ENCODE peak calls at places on chromosomes 12 and 14, in eight cellular contexts. K is stomach, R is GM12892, Q is adrenal gland, J is A549, C is NB4, W is tibial nerve, B is suprapubic skin. S is an unnamed sample.

GRCh38 chr12:112126000-112126431 is 656 bp downstream of the TRAFD1 start:
- DNase-seq in Q (no peak), W (no peak), R (no peak), K (no peak), J (no peak), C (no peak), B (peak; percentile 57), S (no peak)

GRCh38 chr12:29552324-29552927 is 54.9 kb upstream of the OVCH1 start:
- DNase-seq in C (peak; percentile 75), B (no peak), J (peak; percentile 43), R (peak; percentile 18), W (peak; percentile 41), Q (peak; percentile 68), K (peak; percentile 74), S (peak; percentile 21)

GRCh38 chr12:20400003-20400402 is 31.7 kb downstream of the PDE3A start:
- DNase-seq in J (no peak), K (no peak), C (no peak), R (no peak), B (no peak), Q (no peak), W (no peak), S (no peak)

GRCh38 chr12:128609861-128610260 is 213.9 kb downstream of the SLC15A4 start:
- DNase-seq in Q (no peak), W (no peak), B (no peak), C (peak; percentile 35), J (no peak), R (no peak), K (no peak), S (no peak)

GRCh38 chr12:3698218-3698974 is 54.5 kb downstream of the CRACR2A start:
- DNase-seq in B (no peak), K (no peak), J (peak; percentile 32), Q (no peak), W (no peak), R (no peak), C (no peak), S (no peak)

GRCh38 chr14:72679106-72679505 is 214.8 kb downstream of the DPF3 start:
- DNase-seq in Q (no peak), J (no peak), B (no peak), W (no peak), C (no peak), R (no peak), K (no peak), S (no peak)

GRCh38 chr12:115129727-115130126 is 445.8 kb upstream of the TBX3 start:
- DNase-seq in K (no peak), C (no peak), J (no peak), R (no peak), W (no peak), B (no peak), Q (no peak), S (no peak)

GRCh38 chr12:91786490-91787272 is 359.0 kb downstream of the BTG1 start:
- DNase-seq in B (no peak), R (no peak), Q (no peak), W (no peak), K (no peak), J (no peak), C (no peak), S (no peak)

GRCh38 chr14:91997492-91997891 is 42.4 kb downstream of the TRIP11 start:
- DNase-seq in R (no peak), K (no peak), Q (no peak), C (peak; percentile 4), W (no peak), J (no peak), B (no peak), S (no peak)

GRCh38 chr14:101364503-101365328 is 196.6 kb upstream of the DIO3 start:
- DNase-seq in B (peak; percentile 94), C (no peak), Q (peak; percentile 63), K (no peak), W (peak; percentile 97), R (no peak), J (no peak), S (no peak)

GRCh38 chr12:99057670-99058069 is 412.6 kb downstream of the APAF1 start:
- DNase-seq in B (no peak), J (no peak), W (no peak), Q (no peak), K (no peak), C (no peak), R (no peak), S (no peak)

GRCh38 chr14:91284791-91285548 is 40.5 kb upstream of the GPR68 start:
- DNase-seq in R (no peak), C (no peak), J (no peak), B (no peak), W (no peak), Q (no peak), K (no peak), S (no peak)

GRCh38 chr14:104749111-104749649 is 3.8 kb upstream of the SIVA1 start:
- DNase-seq in K (no peak), C (no peak), R (no peak), W (peak; percentile 44), Q (no peak), J (no peak), B (no peak), S (no peak)

GRCh38 chr14:23544511-23545447 is 6.8 kb downstream of the ZFHX2 start:
- DNase-seq in Q (no peak), C (peak; percentile 33), R (no peak), B (no peak), W (no peak), J (no peak), K (no peak), S (no peak)

GRCh38 chr14:35808076-35808657 is 928 bp downstream of the RALGAPA1 start:
- DNase-seq in J (peak; percentile 31), K (peak; percentile 38), W (no peak), B (no peak), C (peak; percentile 19), Q (no peak), R (no peak), S (no peak)

GRCh38 chr14:77157716-77158115 is 16.1 kb upstream of the ZDHHC22 start:
- DNase-seq in J (no peak), K (no peak), B (peak; percentile 41), Q (no peak), C (no peak), W (no peak), R (no peak), S (no peak)

GRCh38 chr14:62064741-62065323 is 302.6 kb downstream of the SNAPC1 start:
- DNase-seq in B (no peak), Q (no peak), R (no peak), C (no peak), W (no peak), J (no peak), K (no peak), S (no peak)

GRCh38 chr14:54809767-54810166 is 92.9 kb downstream of the GCH1 start:
- DNase-seq in R (peak; percentile 21), K (no peak), Q (no peak), B (no peak), J (no peak), W (no peak), C (no peak), S (no peak)
- TF ChIP-seq POLR2A in R (no peak), K (no peak), Q (no peak), B (no peak), J (no peak), W (no peak), C (no peak), S (no peak)

GRCh38 chr14:63214417-63215196 is 10.4 kb downstream of the RHOJ start:
- DNase-seq in C (no peak), J (no peak), Q (no peak), R (no peak), K (no peak), W (no peak), B (no peak), S (no peak)
- TF ChIP-seq POLR2A in C (no peak), J (no peak), Q (no peak), R (no peak), K (no peak), W (no peak), B (no peak), S (no peak)

GRCh38 chr12:124517260-124518050 is 50.0 kb downstream of the NCOR2 start:
- DNase-seq in Q (peak; percentile 78), B (peak; percentile 91), R (no peak), K (peak; percentile 92), J (peak; percentile 55), C (no peak), W (peak; percentile 57), S (no peak)

GRCh38 chr12:124516850-124517249 is 50.6 kb downstream of the NCOR2 start:
- DNase-seq in C (no peak), B (no peak), W (no peak), Q (no peak), K (no peak), R (no peak), J (no peak), S (no peak)

GRCh38 chr12:124514996-124515932 is 52.1 kb downstream of the NCOR2 start:
- DNase-seq in W (no peak), Q (no peak), K (no peak), B (no peak), C (no peak), J (no peak), R (no peak), S (no peak)

GRCh38 chr12:124514145-124514995 is 53.0 kb downstream of the NCOR2 start:
- DNase-seq in K (no peak), Q (no peak), R (no peak), C (no peak), W (no peak), J (no peak), B (no peak), S (no peak)

DNA sequence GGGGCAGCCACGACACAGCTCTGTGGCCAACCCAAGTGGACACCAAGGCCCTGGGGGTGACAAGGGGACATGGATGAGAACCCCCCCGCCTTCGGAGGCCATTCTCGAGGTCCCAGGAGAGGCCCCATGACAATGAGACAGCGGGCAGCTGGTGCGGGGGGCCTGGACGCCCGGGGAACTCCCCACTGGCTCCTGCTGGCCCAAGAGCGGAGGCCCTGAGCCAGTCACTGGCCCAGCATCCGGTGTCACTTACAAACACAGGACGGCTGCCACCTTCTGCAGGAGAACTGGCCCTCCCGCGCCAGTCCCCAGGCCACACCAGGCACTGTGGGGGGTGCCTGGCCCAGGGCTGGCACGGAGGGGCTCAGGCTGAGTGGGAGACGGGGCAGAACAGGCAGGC is 51.4 kb downstream of the NCOR2 start:
- DNase-seq in W (no peak), K (peak; percentile 52), R (no peak), Q (peak; percentile 54), J (no peak), B (no peak), C (no peak), S (no peak)
- TF ChIP-seq POLR2A in W (no peak), K (no peak), R (no peak), Q (no peak), J (no peak), B (no peak), C (no peak), S (no peak)

DNA sequence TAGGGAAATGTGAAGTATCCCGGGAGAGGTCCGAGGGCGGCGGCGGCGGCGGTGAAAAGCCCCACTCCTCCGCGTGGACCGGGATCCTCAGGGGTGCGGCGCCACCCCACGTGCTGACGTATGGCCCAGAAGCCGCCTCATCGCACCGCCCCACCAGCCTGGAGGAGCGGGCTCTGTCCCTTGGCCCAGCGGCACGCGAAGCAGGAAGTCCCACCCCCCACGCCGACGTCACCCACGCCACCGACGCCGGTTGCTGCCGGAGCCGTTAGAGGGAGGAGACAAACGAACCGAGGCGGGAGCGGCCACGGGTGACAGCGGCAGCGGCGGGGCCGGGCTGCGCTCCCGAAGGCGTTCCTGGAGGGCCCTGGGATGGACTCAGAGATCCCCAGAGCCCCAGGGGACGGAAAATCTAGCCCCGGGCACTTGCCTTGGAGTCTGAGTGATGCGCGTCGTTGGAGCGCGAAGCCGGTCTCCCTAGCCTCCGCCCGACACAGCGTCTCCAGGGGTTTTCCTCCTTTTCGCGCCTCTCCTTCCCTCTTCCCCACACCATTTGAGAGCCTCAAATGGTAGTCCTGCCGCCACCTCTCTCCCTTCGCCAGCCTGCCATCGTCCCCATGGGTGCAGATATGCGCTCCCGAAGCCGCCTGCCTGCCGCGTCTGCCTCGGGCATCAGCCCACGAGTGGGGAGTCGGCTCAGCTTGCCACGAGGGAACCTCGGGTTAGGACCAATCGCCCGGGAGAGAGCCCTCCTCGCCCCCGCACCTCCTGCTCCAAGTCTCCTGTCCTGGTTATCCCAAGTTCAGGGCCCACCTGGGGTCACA is at the start of gene CEP83:
- DNase-seq in Q (peak; percentile 96), C (peak; percentile 98), B (peak; percentile 98), W (peak; percentile 92), R (peak; percentile 92), J (peak; percentile 96), K (peak; percentile 96), S (peak; percentile 90)
- TF ChIP-seq POLR2A in Q (peak; percentile 94), C (no peak), B (peak; percentile 61), W (peak; percentile 94), R (peak; percentile 94), J (peak; percentile 66), K (no peak), S (peak; percentile 71)

S was measured in GM12891.